ENCODE peak calls at places on chromosome 20, in eight cellular contexts. E is BE2C; Y is NB4; J is mesenchymal stem cell; C is activated naive CD4-positive, alpha-beta T cell; N is AG10803; L is non-pigmented ciliary epithelial cell; A is NCI-H1105. V is an unnamed sample.

GRCh38 chr20:23507346-23507745 is 16.4 kb downstream of the CST8 start:
- DNase-seq in E (no peak), Y (no peak), J (no peak), C (no peak), N (no peak), L (no peak), A (no peak), V (no peak)

GRCh38 chr20:3818155-3819151 is 1.9 kb upstream of the AP5S1 start:
- DNase-seq in E (peak), Y (peak), J (peak), C (no peak), N (peak), L (no peak), A (peak), V (peak)

GRCh38 chr20:45061244-45061643 is 39.7 kb downstream of the KCNS1 start:
- DNase-seq in E (no peak), Y (no peak), J (peak), C (no peak), N (peak), L (peak), A (no peak), V (no peak)

GRCh38 chr20:38049800-38050199 is 16.3 kb downstream of the RPRD1B start:
- DNase-seq in E (no peak), Y (no peak), J (peak), C (no peak), N (peak), L (peak), A (no peak), V (no peak)

GRCh38 chr20:18916886-18917785 is 103.6 kb downstream of the SCP2D1 start:
- DNase-seq in E (no peak), Y (no peak), J (no peak), C (no peak), N (no peak), L (no peak), A (no peak), V (no peak)

GRCh38 chr20:45823949-45824835 is 2.9 kb downstream of the TNNC2 start:
- DNase-seq in E (peak), Y (peak), J (peak), C (peak), N (peak), L (no peak), A (no peak), V (no peak)

GRCh38 chr20:16595376-16595775 is 22.1 kb upstream of the KIF16B start:
- DNase-seq in E (no peak), Y (no peak), J (no peak), C (no peak), N (no peak), L (no peak), A (no peak), V (no peak)

GRCh38 chr20:63542696-63543095 is 4.9 kb downstream of the SRMS start:
- DNase-seq in E (no peak), Y (no peak), J (no peak), C (no peak), N (no peak), L (no peak), A (no peak), V (no peak)

GRCh38 chr20:51616060-51616459 is 73.5 kb upstream of the NFATC2 start:
- DNase-seq in E (no peak), Y (peak), J (no peak), C (no peak), N (no peak), L (no peak), A (no peak), V (no peak)

GRCh38 chr20:62730481-62730880 is 21.8 kb downstream of the NTSR1 start:
- DNase-seq in E (no peak), Y (no peak), J (no peak), C (no peak), N (no peak), L (no peak), A (no peak), V (no peak)

GRCh38 chr20:3590164-3590563 is 73.0 kb downstream of the GFRA4 start:
- DNase-seq in E (no peak), Y (no peak), J (no peak), C (no peak), N (no peak), L (no peak), A (no peak), V (no peak)

GRCh38 chr20:46352370-46352938 is 44.2 kb upstream of the CDH22 start:
- DNase-seq in E (no peak), Y (no peak), J (no peak), C (no peak), N (no peak), L (no peak), A (no peak), V (no peak)

GRCh38 chr20:59219206-59219605 is 55.6 kb downstream of the ZNF831 start:
- DNase-seq in E (no peak), Y (no peak), J (no peak), C (no peak), N (no peak), L (no peak), A (no peak), V (no peak)

GRCh38 chr20:59810376-59811187 is 122.9 kb downstream of the SYCP2 start:
- DNase-seq in E (no peak), Y (no peak), J (no peak), C (no peak), N (peak), L (no peak), A (no peak), V (no peak)

GRCh38 chr20:38186788-38187221 is 21.7 kb upstream of the TGM2 start:
- DNase-seq in E (no peak), Y (no peak), J (no peak), C (no peak), N (no peak), L (no peak), A (no peak), V (no peak)

GRCh38 chr20:46009847-46010246 is 1.1 kb downstream of the MMP9 start:
- DNase-seq in E (no peak), Y (no peak), J (no peak), C (no peak), N (no peak), L (no peak), A (no peak), V (no peak)